ENCODE peak calls at places on chromosomes 7 and 10, in seven cellular contexts. I, J, O, T, N, Z and L are unnamed samples.

GRCh38 chr10:31574566-31574965 is 255.6 kb downstream of the ZEB1 start:
- DNase-seq in O (no peak), T (no peak), J (no peak), N (no peak), Z (no peak), I (no peak), L (no peak)

GRCh38 chr10:114306116-114306973 is 67.3 kb downstream of the VWA2 start:
- DNase-seq in I (peak), O (peak), Z (no peak), N (peak), J (no peak), T (no peak), L (no peak)

GRCh38 chr7:25752967-25753791 is 398.8 kb upstream of the NFE2L3 start:
- DNase-seq in J (peak), Z (no peak), O (no peak), T (no peak), I (peak), N (no peak), L (no peak)

GRCh38 chr10:124639646-124640045 is 104.5 kb downstream of the FAM53B start:
- DNase-seq in I (no peak), J (no peak), N (no peak), Z (no peak), T (no peak), O (no peak), L (no peak)

GRCh38 chr7:94115316-94115715 is 111.2 kb upstream of the BET1 start:
- DNase-seq in O (peak), T (no peak), N (no peak), J (no peak), I (no peak), Z (no peak), L (no peak)

GRCh38 chr10:102313221-102313896 is 68.0 kb downstream of the GBF1 start:
- DNase-seq in J (no peak), N (no peak), O (peak), I (no peak), Z (no peak), T (no peak), L (no peak)

GRCh38 chr10:126670056-126670743 is at the start of gene C10orf90:
- DNase-seq in N (no peak), T (no peak), J (peak), I (no peak), Z (no peak), O (no peak), L (peak)

GRCh38 chr7:86733783-86734182 is 90.1 kb downstream of the GRM3 start:
- DNase-seq in O (peak), J (no peak), Z (no peak), I (no peak), N (no peak), T (no peak), L (no peak)

GRCh38 chr7:33093266-33093665 is 15.9 kb downstream of the RP9 start:
- DNase-seq in O (no peak), J (no peak), N (no peak), Z (no peak), I (no peak), T (no peak), L (no peak)

GRCh38 chr7:27031289-27032172 is 64.3 kb downstream of the HOXA1 start:
- DNase-seq in T (no peak), O (peak), I (no peak), Z (no peak), N (no peak), J (no peak), L (no peak)

GRCh38 chr7:105972276-105972675 is 9.2 kb downstream of the CDHR3 start:
- DNase-seq in T (no peak), Z (no peak), N (no peak), I (no peak), O (peak), J (no peak), L (no peak)

GRCh38 chr7:33601081-33601480 is 304.3 kb upstream of the BMPER start:
- DNase-seq in N (no peak), Z (no peak), T (no peak), I (no peak), J (no peak), O (no peak), L (no peak)

GRCh38 chr10:110016037-110016436 is 8.3 kb downstream of the ADD3 start:
- DNase-seq in I (peak), J (peak), Z (no peak), O (peak), N (no peak), T (no peak), L (no peak)

GRCh38 chr7:130695840-130696239 is 9.5 kb upstream of the TSGA13 start:
- DNase-seq in N (peak), Z (no peak), O (peak), T (no peak), I (no peak), J (peak), L (no peak)

GRCh38 chr10:3625959-3626751 is 158.9 kb downstream of the KLF6 start:
- DNase-seq in T (no peak), Z (no peak), I (no peak), N (no peak), O (peak), J (no peak), L (no peak)

GRCh38 chr10:87541114-87541513 is 36.4 kb downstream of the MINPP1 start:
- DNase-seq in N (no peak), I (no peak), T (no peak), Z (no peak), O (peak), J (no peak), L (no peak)

GRCh38 chr7:91694221-91694856 is 186.2 kb downstream of the MTERF1 start:
- DNase-seq in N (no peak), O (peak), Z (no peak), I (no peak), T (no peak), J (no peak), L (no peak)

GRCh38 chr7:50962281-50962883 is 179.7 kb upstream of the GRB10 start:
- DNase-seq in I (no peak), O (peak), Z (no peak), N (no peak), J (no peak), T (no peak), L (no peak)

GRCh38 chr10:106175760-106176377 is 988.6 kb downstream of the SORCS1 start:
- DNase-seq in N (no peak), T (no peak), O (no peak), J (peak), I (no peak), Z (no peak), L (no peak)

GRCh38 chr7:136845899-136846465 is 22.5 kb upstream of the CHRM2 start:
- DNase-seq in T (no peak), I (no peak), N (no peak), J (no peak), Z (no peak), O (no peak), L (no peak)

GRCh38 chr7:132837529-132837928 is 244.4 kb downstream of the CHCHD3 start:
- DNase-seq in T (no peak), Z (no peak), J (no peak), I (no peak), N (no peak), O (no peak), L (no peak)

GRCh38 chr10:120402358-120402757 is 54.7 kb upstream of the PLPP4 start:
- DNase-seq in I (no peak), T (no peak), N (no peak), Z (no peak), O (no peak), J (no peak), L (no peak)

GRCh38 chr7:18495412-18496335 is at the start of gene HDAC9:
- DNase-seq in N (no peak), Z (no peak), O (peak), I (peak), T (peak), J (peak), L (peak)

GRCh38 chr10:58897708-58898107 is 278.7 kb upstream of the PHYHIPL start:
- DNase-seq in N (no peak), Z (no peak), J (no peak), I (no peak), O (no peak), T (no peak), L (no peak)

GRCh38 chr10:116740971-116741370 is 1.4 kb downstream of the HSPA12A start:
- DNase-seq in O (no peak), T (peak), N (no peak), I (no peak), J (peak), Z (no peak), L (no peak)

GRCh38 chr7:137909042-137909441 is 62.3 kb upstream of the DGKI start:
- DNase-seq in Z (no peak), J (peak), T (peak), I (no peak), N (no peak), O (no peak), L (peak)

GRCh38 chr10:21318768-21319167 is 206.7 kb downstream of the SKIDA1 start:
- DNase-seq in I (no peak), N (peak), O (peak), J (no peak), T (no peak), Z (no peak), L (no peak)

GRCh38 chr7:71615017-71615416 is 483.1 kb downstream of the GALNT17 start:
- DNase-seq in T (no peak), N (no peak), J (no peak), Z (no peak), I (peak), O (peak), L (no peak)

GRCh38 chr10:96017227-96017687 is 26.1 kb upstream of the CCNJ start:
- DNase-seq in I (peak), O (peak), T (no peak), Z (no peak), N (peak), J (peak), L (no peak)

GRCh38 chr7:85018498-85018897 is 168.4 kb downstream of the SEMA3D start:
- DNase-seq in I (no peak), N (no peak), Z (no peak), J (no peak), O (no peak), T (no peak), L (no peak)

GRCh38 chr7:111092406-111093160 is 1.7 kb downstream of the LRRN3 start:
- DNase-seq in N (no peak), O (no peak), J (peak), Z (no peak), I (no peak), T (no peak), L (no peak)

GRCh38 chr7:66181845-66182244 is 23.3 kb upstream of the TPST1 start:
- DNase-seq in Z (no peak), N (no peak), J (no peak), O (no peak), I (no peak), T (no peak), L (no peak)